ENCODE peak calls at places on chromosome 1, in five cellular contexts. O, A, U, S and W are unnamed samples.

GRCh38 chr1:33946836-33947235 is 83.0 kb downstream of the HMGB4 start:
- DNase-seq in O (no peak), A (no peak), U (no peak), S (no peak), W (no peak)

GRCh38 chr1:205664399-205665108 is 15.8 kb downstream of the SLC45A3 start:
- DNase-seq in O (no peak), A (peak), U (peak), S (no peak), W (no peak)

GRCh38 chr1:153728305-153729066 is 636 bp downstream of the INTS3 start:
- DNase-seq in O (peak), A (no peak), U (peak), S (peak), W (no peak)

GRCh38 chr1:118247593-118247992 is 62.6 kb upstream of the SPAG17 start:
- DNase-seq in O (peak), A (peak), U (peak), S (peak), W (no peak)

GRCh38 chr1:20903452-20903851 is 116.3 kb upstream of the HP1BP3 start:
- DNase-seq in O (no peak), A (no peak), U (no peak), S (no peak), W (no peak)

GRCh38 chr1:231827337-231828105 is 200.9 kb downstream of the DISC1 start:
- DNase-seq in O (no peak), A (no peak), U (peak), S (no peak), W (no peak)

GRCh38 chr1:228459091-228459993 is 27.8 kb upstream of the RNF187 start:
- DNase-seq in O (peak), A (peak), U (peak), S (peak), W (no peak)

GRCh38 chr1:206829875-206830274 is 35.5 kb upstream of the IL20 start:
- DNase-seq in O (no peak), A (no peak), U (no peak), S (no peak), W (no peak)

GRCh38 chr1:44108241-44108640 is 10.4 kb upstream of the KLF17 start:
- DNase-seq in O (no peak), A (no peak), U (no peak), S (no peak), W (no peak)

GRCh38 chr1:220787069-220787614 is 429 bp downstream of the MTARC1 start:
- DNase-seq in O (peak), A (peak), U (peak), S (no peak), W (no peak)

GRCh38 chr1:4599951-4600481 is 54.4 kb upstream of the AJAP1 start:
- DNase-seq in O (no peak), A (no peak), U (no peak), S (no peak), W (no peak)

GRCh38 chr1:204443871-204444581 is 32.4 kb upstream of the PPP1R15B start:
- DNase-seq in O (no peak), A (no peak), U (no peak), S (peak), W (no peak)

GRCh38 chr1:186828612-186829542 is at the start of gene PLA2G4A:
- DNase-seq in O (peak), A (peak), U (no peak), S (no peak), W (no peak)

GRCh38 chr1:41802532-41803501 is 115.9 kb downstream of the HIVEP3 start:
- DNase-seq in O (no peak), A (no peak), U (no peak), S (no peak), W (peak)

GRCh38 chr1:113683384-113684152 is 75.7 kb downstream of the PHTF1 start:
- DNase-seq in O (no peak), A (no peak), U (no peak), S (no peak), W (no peak)

GRCh38 chr1:43783096-43783670 is 75.8 kb downstream of the ST3GAL3 start:
- DNase-seq in O (no peak), A (no peak), U (no peak), S (no peak), W (no peak)

GRCh38 chr1:162406811-162407210 is 5.1 kb downstream of the SH2D1B start:
- DNase-seq in O (no peak), A (no peak), U (no peak), S (no peak), W (no peak)

GRCh38 chr1:63294797-63295594 is 27.4 kb upstream of the FOXD3 start:
- DNase-seq in O (peak), A (no peak), U (no peak), S (no peak), W (no peak)

GRCh38 chr1:78490861-78491310 is at the start of gene PTGFR:
- DNase-seq in O (peak), A (no peak), U (no peak), S (no peak), W (no peak)

GRCh38 chr1:76075877-76076276 is 1.3 kb downstream of the ST6GALNAC3 start:
- DNase-seq in O (no peak), A (no peak), U (no peak), S (no peak), W (no peak)

GRCh38 chr1:82778612-82779011 is 977.9 kb downstream of the ADGRL2 start:
- DNase-seq in O (peak), A (no peak), U (no peak), S (peak), W (no peak)

GRCh38 chr1:25148673-25149300 is 83.5 kb downstream of the SYF2 start:
- DNase-seq in O (peak), A (no peak), U (peak), S (no peak), W (no peak)

GRCh38 chr1:193545171-193545570 is 358.8 kb upstream of the B3GALT2 start:
- DNase-seq in O (no peak), A (no peak), U (no peak), S (no peak), W (no peak)

GRCh38 chr1:171912509-171913185 is 71.3 kb downstream of the DNM3 start:
- DNase-seq in O (no peak), A (no peak), U (no peak), S (no peak), W (no peak)

GRCh38 chr1:227883073-227883520 is 64.6 kb downstream of the WNT9A start:
- DNase-seq in O (no peak), A (no peak), U (no peak), S (no peak), W (no peak)

GRCh38 chr1:44588551-44588950 is 85.7 kb downstream of the TMEM53 start:
- DNase-seq in O (no peak), A (no peak), U (no peak), S (no peak), W (no peak)

GRCh38 chr1:84133479-84133878 is 10.6 kb upstream of the PRKACB start:
- DNase-seq in O (peak), A (no peak), U (no peak), S (no peak), W (no peak)

GRCh38 chr1:115282825-115283224 is 55.2 kb downstream of the NGF start:
- DNase-seq in O (no peak), A (no peak), U (no peak), S (no peak), W (no peak)

GRCh38 chr1:169105434-169106094 is 926 bp upstream of the ATP1B1 start:
- DNase-seq in O (peak), A (no peak), U (peak), S (peak), W (no peak)
- TF ChIP-seq EZH2 in O (no peak), A (no peak), U (no peak), S (no peak), W (no peak)

DNA sequence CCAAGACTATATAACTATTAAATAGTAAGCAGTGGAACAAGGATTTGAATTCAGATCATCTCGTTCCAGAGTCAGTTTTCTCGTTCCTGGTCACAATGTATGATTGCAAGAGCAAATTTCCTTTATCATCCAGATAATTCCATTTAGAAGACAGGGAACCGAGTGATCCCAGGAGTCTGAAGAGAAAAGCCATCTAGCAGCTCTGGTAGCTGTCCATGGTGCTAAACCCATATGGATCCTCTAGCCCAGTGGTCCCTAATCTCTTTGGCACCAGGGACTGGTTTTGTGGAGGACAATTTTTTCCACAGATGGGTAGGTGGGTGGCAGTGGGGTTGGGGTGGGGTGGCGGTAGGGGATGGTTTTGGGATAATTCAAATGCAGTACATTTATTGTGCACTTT is 229.4 kb downstream of the PTPRU start:
- DNase-seq in O (peak), A (no peak), U (peak), S (peak), W (no peak)
- TF ChIP-seq REST in O (peak), A (peak), U (peak), S (peak), W (peak)

DNA sequence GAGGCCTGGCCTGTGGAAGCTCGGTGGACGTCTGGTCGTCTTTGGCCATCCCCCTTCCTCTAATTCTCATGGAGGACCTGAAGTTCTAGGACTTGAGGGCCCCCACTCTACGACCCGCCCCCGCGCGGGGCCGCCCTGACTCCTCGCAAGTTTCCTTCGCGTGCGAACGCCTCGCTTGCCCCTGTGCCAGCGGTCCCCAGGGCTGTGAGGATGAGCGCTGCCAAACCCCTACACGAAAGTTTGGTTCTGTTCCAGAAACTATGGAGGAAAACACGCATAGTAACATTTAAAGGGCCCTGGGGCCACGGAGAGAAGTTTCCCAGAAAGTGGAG is 294 bp upstream of the GNG12 start:
- DNase-seq in O (no peak), A (no peak), U (no peak), S (no peak), W (no peak)
- TF ChIP-seq EZH2 in O (no peak), A (no peak), U (no peak), S (peak), W (no peak)

DNA sequence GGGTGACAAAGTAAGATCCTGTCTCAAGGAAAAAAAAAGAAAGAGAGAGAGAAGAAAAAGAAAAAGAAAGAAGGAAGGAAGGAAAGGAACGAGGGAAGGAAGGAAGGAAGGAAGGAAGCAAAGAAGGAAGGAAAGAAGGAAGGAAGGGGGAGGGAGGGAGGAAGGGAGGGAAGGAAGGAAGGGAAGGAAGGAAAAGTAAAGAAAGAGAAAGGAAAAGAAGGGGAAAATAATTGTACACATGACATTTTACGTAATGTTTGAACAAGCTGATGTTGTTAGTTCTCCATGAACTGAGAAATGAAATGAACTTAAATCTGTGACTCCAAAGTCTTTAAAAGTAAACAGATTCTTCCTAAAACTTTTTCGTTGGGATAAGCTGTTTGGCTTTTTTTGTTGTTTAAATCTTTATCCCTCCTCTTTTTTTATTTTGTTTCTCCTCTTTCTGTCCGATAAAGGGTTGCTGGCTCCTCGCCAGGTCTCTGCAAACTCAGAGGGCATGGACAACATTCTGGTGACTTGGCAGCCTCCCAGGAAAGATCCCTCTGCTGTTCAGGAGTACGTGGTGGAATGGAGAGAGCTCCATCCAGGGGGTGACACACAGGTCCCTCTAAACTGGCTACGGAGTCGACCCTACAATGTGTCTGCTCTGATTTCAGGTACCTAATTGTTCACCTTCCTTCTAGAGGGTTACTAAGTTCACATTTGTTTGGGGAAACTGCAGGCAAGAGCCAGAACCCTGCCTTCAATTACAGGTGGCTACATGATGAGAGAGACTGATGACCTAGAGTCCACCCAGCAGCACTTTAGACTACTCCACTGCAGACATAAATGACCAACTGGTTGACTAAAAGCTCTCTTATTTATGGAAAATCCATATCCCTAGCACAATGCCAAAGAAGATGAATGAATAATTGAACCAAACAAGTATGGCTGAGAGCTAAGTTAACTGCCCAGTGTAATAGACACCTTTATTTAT is 60.0 kb downstream of the IL12RB2 start:
- DNase-seq in O (no peak), A (no peak), U (peak), S (peak), W (no peak)
- TF ChIP-seq REST in O (no peak), A (no peak), U (no peak), S (no peak), W (no peak)

GRCh38 chr1:3156936-3157335 is 87.9 kb downstream of the PRDM16 start:
- DNase-seq in O (no peak), A (no peak), U (no peak), S (no peak), W (no peak)
- TF ChIP-seq EZH2 in O (no peak), A (no peak), U (no peak), S (no peak), W (no peak)

GRCh38 chr1:37574834-37575479 is 18.2 kb downstream of the DNALI1 start:
- DNase-seq in O (no peak), A (no peak), U (no peak), S (no peak), W (no peak)
- TF ChIP-seq REST in O (no peak), A (no peak), U (no peak), S (no peak), W (no peak)

GRCh38 chr1:13513063-13513884 is 529 bp downstream of the LRRC38 start:
- DNase-seq in O (peak), A (no peak), U (no peak), S (no peak), W (no peak)
- TF ChIP-seq EZH2 in O (peak), A (no peak), U (no peak), S (no peak), W (no peak)

DNA sequence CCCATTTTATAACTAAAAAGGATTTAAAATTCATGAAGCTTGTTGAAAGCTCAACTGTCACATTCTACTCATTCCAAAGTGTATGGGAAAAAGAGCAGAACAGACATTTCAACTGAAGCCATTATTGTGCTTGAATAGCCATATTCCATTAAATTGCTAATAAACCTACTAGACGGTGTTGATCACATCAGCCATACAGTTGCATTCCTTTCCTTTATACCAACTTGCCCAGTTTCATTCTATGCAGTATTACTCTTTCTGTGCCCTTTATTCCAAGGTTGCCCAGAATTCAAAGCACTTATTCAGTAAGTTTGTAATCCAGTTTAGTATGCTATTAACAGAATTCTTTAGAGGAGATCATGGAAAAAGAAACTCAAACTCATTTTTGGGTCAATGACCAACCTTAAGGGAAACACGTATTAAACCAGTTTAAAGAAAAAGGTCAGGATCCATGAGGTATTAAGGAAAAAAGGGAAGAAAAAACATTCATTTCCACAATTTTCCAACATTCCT is 89.5 kb downstream of the DDAH1 start:
- DNase-seq in O (no peak), A (no peak), U (no peak), S (no peak), W (no peak)
- TF ChIP-seq REST in O (no peak), A (no peak), U (no peak), S (no peak), W (no peak)

DNA sequence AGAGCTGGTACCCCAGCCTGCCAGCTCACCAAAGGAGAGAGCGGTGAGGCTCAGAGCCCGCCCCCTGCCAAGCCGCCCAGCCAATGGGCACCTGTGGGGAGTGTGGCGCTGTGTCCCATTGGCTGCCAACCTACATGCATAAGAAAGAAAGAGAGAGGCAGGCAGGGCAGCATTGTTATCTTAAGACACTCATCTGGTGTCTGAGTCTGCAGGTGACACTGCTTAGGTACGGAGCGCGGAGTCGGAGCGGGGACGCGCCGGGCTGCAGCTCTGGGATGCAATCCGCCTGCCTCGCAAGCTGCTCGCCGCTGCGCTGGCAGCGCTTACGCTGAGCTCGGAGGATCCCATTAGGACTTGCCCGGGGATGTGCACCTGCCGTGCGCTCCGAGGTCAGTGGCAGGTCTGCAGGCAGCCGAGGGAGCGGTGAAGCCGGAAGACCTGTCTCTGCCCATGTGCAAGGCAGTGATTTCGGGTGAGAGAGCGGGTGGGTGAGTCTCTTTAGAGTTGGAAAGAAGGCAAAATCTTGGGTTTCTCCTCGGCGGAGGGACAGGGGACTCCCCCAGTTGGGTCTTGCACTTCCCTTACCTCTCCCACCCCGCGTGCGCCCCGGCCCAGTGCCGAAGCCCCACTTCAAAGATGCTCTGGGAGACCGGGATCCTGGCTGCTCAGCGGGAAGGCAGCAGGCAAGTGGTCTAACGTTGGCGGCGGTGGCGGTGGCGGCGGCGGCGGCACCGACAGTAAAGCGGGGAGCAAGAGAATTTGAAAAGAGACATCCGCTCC is at the start of gene BRINP2:
- DNase-seq in O (peak), A (no peak), U (no peak), S (no peak), W (no peak)
- TF ChIP-seq EZH2 in O (peak), A (no peak), U (no peak), S (no peak), W (no peak)

GRCh38 chr1:188668083-188668482 is 1809.6 kb downstream of the BRINP3 start:
- DNase-seq in O (peak), A (peak), U (peak), S (no peak), W (no peak)
- TF ChIP-seq REST in O (no peak), A (no peak), U (no peak), S (no peak), W (no peak)